ENCODE peak calls at places on chromosomes 16 and 17, in four cellular contexts. One of them, this sample, is unnamed. For H3K79me2, the result is how much of the 10 kb centered on the place peaks cover.

GRCh38 chr17:7029096-7029495 is 6.2 kb downstream of the BCL6B start:
- DNase-seq in trophoblast cell: no peak
- DNase-seq in H9: no peak
- DNase-seq in mesendoderm: no peak
- DNase-seq in this sample: no peak

GRCh38 chr16:69555867-69556266 is 9.9 kb upstream of the NFAT5 start:
- DNase-seq in trophoblast cell: no peak
- DNase-seq in mesendoderm: no peak
- DNase-seq in H9: no peak
- DNase-seq in this sample: no peak

GRCh38 chr17:50074227-50074626 is 18.3 kb downstream of the ITGA3 start:
- DNase-seq in mesendoderm: no peak
- DNase-seq in trophoblast cell: no peak
- DNase-seq in H9: no peak
- DNase-seq in this sample: no peak

GRCh38 chr17:79613195-79613517 is 2.3 kb upstream of the RBFOX3 start:
- DNase-seq in H9: no peak
- DNase-seq in trophoblast cell: no peak
- DNase-seq in mesendoderm: no peak
- DNase-seq in this sample: no peak

GRCh38 chr17:1644493-1645206 is 882 bp downstream of the SCARF1 start:
- DNase-seq in mesendoderm: no peak
- DNase-seq in H9: no peak
- DNase-seq in trophoblast cell: no peak
- DNase-seq in this sample: no peak

GRCh38 chr17:17096438-17097178 is 54.4 kb downstream of the MPRIP start:
- DNase-seq in mesendoderm: peak
- DNase-seq in trophoblast cell: no peak
- DNase-seq in H9: no peak
- DNase-seq in this sample: no peak

GRCh38 chr16:50360033-50360778 is 8.6 kb downstream of the BRD7 start:
- DNase-seq in trophoblast cell: peak
- DNase-seq in mesendoderm: no peak
- DNase-seq in H9: no peak
- DNase-seq in this sample: no peak

GRCh38 chr17:61072648-61073047 is 327.0 kb upstream of the TBX2 start:
- DNase-seq in mesendoderm: peak
- DNase-seq in trophoblast cell: peak
- DNase-seq in H9: no peak
- DNase-seq in this sample: no peak

GRCh38 chr17:37888881-37889280 is 35.3 kb upstream of the TBC1D3K start:
- DNase-seq in H9: no peak
- DNase-seq in mesendoderm: no peak
- DNase-seq in trophoblast cell: peak
- DNase-seq in this sample: no peak

GRCh38 chr17:8502100-8502499 is 66.4 kb downstream of the NDEL1 start:
- DNase-seq in mesendoderm: no peak
- DNase-seq in H9: no peak
- DNase-seq in trophoblast cell: no peak
- DNase-seq in this sample: no peak

GRCh38 chr17:8506145-8506544 is 70.5 kb downstream of the NDEL1 start:
- DNase-seq in trophoblast cell: no peak
- DNase-seq in H9: no peak
- DNase-seq in mesendoderm: no peak
- DNase-seq in this sample: no peak

GRCh38 chr17:8504460-8505207 is 69.0 kb downstream of the NDEL1 start:
- DNase-seq in mesendoderm: no peak
- DNase-seq in trophoblast cell: no peak
- DNase-seq in H9: no peak
- DNase-seq in this sample: no peak

GRCh38 chr17:8503368-8503767 is 67.7 kb downstream of the NDEL1 start:
- DNase-seq in H9: no peak
- DNase-seq in trophoblast cell: no peak
- DNase-seq in mesendoderm: no peak
- DNase-seq in this sample: no peak

GRCh38 chr17:8503807-8504206 is 68.1 kb downstream of the NDEL1 start:
- DNase-seq in trophoblast cell: no peak
- DNase-seq in H9: no peak
- DNase-seq in mesendoderm: no peak
- DNase-seq in this sample: no peak
- H3K79me2 ChIP-seq in trophoblast cell: under half
- H3K79me2 ChIP-seq in H9: under half
- H3K79me2 ChIP-seq in mesendoderm: under half
- H3K79me2 ChIP-seq in this sample: under half

GRCh38 chr17:8611135-8611534 is 19.4 kb downstream of the MYH10 start:
- DNase-seq in trophoblast cell: peak
- DNase-seq in H9: no peak
- DNase-seq in mesendoderm: no peak
- DNase-seq in this sample: no peak

GRCh38 chr17:8608001-8608400 is 22.5 kb downstream of the MYH10 start:
- DNase-seq in H9: no peak
- DNase-seq in mesendoderm: no peak
- DNase-seq in trophoblast cell: peak
- DNase-seq in this sample: no peak

GRCh38 chr17:8609910-8610309 is 20.6 kb downstream of the MYH10 start:
- DNase-seq in trophoblast cell: no peak
- DNase-seq in H9: no peak
- DNase-seq in mesendoderm: no peak
- DNase-seq in this sample: no peak

GRCh38 chr17:8610558-8610957 is 20.0 kb downstream of the MYH10 start:
- DNase-seq in trophoblast cell: no peak
- DNase-seq in H9: no peak
- DNase-seq in mesendoderm: no peak
- DNase-seq in this sample: no peak

DNA sequence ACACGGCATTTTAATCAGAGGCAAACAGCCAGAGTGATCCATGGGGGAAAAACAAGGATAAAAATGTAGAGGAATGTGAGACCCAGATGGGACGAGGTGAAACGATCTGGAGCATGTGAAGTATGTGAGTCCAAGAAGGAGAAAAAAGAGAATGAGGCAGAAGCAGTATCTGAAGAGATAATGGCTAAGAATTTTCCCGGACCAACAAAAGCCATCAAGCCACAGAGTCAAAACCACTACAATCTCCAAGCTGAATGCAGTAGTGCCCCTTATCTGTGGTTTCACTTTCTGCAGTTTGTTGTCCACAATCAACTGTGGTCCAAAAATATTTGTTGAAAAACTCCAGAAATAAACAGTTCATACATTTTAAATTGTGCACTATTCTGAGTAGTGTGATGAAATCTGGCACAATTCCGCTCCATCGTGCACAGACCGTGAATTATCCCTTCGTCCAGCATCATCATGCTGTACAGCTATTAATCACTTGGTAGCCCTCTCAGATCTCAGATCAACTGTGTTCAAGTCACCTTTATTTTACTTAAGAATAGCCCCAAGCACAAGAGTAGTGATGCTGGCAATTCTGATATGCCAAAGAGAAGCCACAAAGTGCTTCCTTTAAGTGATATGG is 18.7 kb downstream of the MYH10 start:
- DNase-seq in mesendoderm: no peak
- DNase-seq in H9: no peak
- DNase-seq in trophoblast cell: peak
- DNase-seq in this sample: no peak
- H3K4me2 ChIP-seq in mesendoderm: no peak
- H3K4me2 ChIP-seq in H9: no peak
- H3K4me2 ChIP-seq in trophoblast cell: no peak
- H3K4me2 ChIP-seq in this sample: no peak

GRCh38 chr17:28926366-28926765 is 23.5 kb upstream of the DHRS13 start:
- DNase-seq in H9: no peak
- DNase-seq in trophoblast cell: no peak
- DNase-seq in mesendoderm: no peak
- DNase-seq in this sample: no peak
- H2BK5ac ChIP-seq in H9: no peak
- H2BK5ac ChIP-seq in trophoblast cell: no peak
- H2BK5ac ChIP-seq in mesendoderm: no peak
- H2BK5ac ChIP-seq in this sample: no peak

DNA sequence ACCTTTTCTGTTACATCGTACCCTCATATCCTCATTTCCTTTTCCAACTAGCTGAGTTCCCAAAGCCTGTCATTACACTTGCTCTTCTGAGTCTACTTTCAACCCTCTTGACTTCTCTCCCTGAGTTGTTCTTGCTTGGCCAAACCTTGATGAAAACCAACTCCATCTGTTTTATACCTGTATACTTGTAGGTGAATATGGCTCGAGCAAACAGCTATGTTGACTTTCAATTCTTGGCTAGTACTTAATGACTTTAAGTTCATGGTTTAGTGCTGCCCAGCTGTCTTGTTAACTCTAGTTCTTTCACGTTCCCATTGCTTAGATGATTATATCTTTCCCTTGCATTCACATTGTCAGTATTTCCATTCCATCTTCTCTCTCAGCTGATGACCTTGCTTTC is 14.8 kb downstream of the TANC2 start:
- DNase-seq in mesendoderm: no peak
- DNase-seq in H9: no peak
- DNase-seq in trophoblast cell: no peak
- DNase-seq in this sample: no peak
- H3K79me2 ChIP-seq in mesendoderm: under half
- H3K79me2 ChIP-seq in H9: under half
- H3K79me2 ChIP-seq in trophoblast cell: under half
- H3K79me2 ChIP-seq in this sample: under half

GRCh38 chr16:74431516-74431915 is 10.2 kb upstream of the CLEC18B start:
- DNase-seq in trophoblast cell: no peak
- DNase-seq in mesendoderm: no peak
- DNase-seq in H9: peak
- DNase-seq in this sample: no peak
- H3K4me2 ChIP-seq in trophoblast cell: no peak
- H3K4me2 ChIP-seq in mesendoderm: no peak
- H3K4me2 ChIP-seq in H9: no peak
- H3K4me2 ChIP-seq in this sample: no peak

DNA sequence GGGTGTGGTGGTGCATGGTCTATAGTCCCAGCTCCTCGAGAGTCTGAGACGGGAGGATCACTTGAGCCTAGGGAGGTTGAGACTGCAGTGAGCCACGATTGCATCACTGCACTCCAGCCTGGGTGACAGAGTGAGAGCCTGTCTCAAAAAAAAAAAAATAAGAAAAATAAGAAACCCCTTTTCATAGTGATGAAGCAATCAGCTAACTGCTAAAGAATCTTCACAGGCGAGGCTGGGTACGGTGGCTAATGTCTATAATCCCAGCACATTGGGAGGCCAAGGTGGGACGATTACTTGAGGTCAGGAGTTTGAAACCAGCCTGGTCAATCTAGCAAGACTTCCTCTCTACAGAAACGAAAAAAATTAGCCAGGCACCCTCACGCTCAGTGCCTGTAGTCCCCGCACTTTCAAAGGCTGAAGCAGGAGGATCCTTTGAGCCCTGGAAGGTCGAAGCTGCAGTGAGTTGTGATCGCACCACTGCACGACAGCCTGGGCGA is 766 bp downstream of the SLFN12L start:
- DNase-seq in mesendoderm: no peak
- DNase-seq in trophoblast cell: no peak
- DNase-seq in H9: no peak
- DNase-seq in this sample: no peak
- H2BK5ac ChIP-seq in mesendoderm: no peak
- H2BK5ac ChIP-seq in trophoblast cell: no peak
- H2BK5ac ChIP-seq in H9: no peak
- H2BK5ac ChIP-seq in this sample: no peak

GRCh38 chr16:82219298-82219697 is 49.3 kb upstream of the MPHOSPH6 start:
- DNase-seq in H9: no peak
- DNase-seq in trophoblast cell: no peak
- DNase-seq in mesendoderm: no peak
- DNase-seq in this sample: no peak
- H3K79me2 ChIP-seq in H9: under half
- H3K79me2 ChIP-seq in trophoblast cell: under half
- H3K79me2 ChIP-seq in mesendoderm: under half
- H3K79me2 ChIP-seq in this sample: under half

GRCh38 chr17:81865733-81866439 is 5.3 kb downstream of the ARHGDIA start:
- DNase-seq in H9: peak
- DNase-seq in trophoblast cell: no peak
- DNase-seq in mesendoderm: no peak
- DNase-seq in this sample: no peak

GRCh38 chr17:81866440-81867122 is 4.6 kb downstream of the ARHGDIA start:
- DNase-seq in trophoblast cell: no peak
- DNase-seq in H9: no peak
- DNase-seq in mesendoderm: no peak
- DNase-seq in this sample: no peak

GRCh38 chr17:81868674-81869220 is 2.4 kb downstream of the ARHGDIA start:
- DNase-seq in H9: peak
- DNase-seq in trophoblast cell: peak
- DNase-seq in mesendoderm: peak
- DNase-seq in this sample: no peak

GRCh38 chr17:81867952-81868673 is 3.0 kb downstream of the ARHGDIA start:
- DNase-seq in H9: peak
- DNase-seq in trophoblast cell: no peak
- DNase-seq in mesendoderm: no peak
- DNase-seq in this sample: no peak

DNA sequence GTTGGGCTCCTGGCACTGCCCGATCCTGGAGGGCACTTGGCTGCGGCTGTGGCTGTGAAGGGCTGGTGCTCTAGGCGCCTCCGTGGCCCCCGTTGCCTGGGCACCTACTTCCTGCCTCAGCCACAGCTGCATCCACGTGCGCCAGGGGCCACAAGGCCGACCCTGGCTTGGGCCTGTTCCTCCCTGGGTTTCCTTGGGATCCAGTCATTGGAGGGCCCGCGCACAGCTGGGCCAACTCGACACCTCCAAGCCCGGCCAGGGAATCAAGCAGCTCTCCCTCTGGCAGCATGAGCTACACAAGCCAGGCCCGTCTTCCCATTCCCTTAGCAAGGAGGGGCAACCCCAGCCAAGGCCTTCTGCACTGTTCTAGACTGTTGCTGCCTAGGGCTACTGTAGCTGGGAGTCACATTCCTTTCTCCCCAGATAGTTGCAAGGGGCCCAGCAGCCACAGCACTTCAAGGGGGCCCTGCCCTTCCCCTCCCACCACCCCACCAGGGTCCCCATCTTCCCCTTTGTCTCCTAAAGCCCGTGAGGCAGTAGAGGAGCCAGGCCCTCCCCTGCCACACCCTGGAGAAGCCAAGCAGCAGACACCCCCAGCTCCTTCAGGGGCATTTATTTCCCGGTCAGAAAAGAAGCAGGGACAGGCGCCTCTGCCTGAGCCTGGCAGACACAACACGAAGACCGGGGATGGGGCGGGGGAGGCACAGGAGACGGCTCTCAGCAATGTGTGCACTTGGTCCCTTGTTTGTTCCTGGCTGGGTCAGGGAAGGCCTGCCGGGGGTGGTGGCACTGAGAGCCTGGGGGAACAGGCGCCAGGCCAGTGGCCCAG is 3.8 kb downstream of the ARHGDIA start:
- DNase-seq in mesendoderm: peak
- DNase-seq in trophoblast cell: no peak
- DNase-seq in H9: peak
- DNase-seq in this sample: peak
- H3K4me2 ChIP-seq in mesendoderm: no peak
- H3K4me2 ChIP-seq in trophoblast cell: no peak
- H3K4me2 ChIP-seq in H9: no peak
- H3K4me2 ChIP-seq in this sample: no peak